ENCODE peak calls at places on chromosome 1, in seven cellular contexts. V is cardiac muscle cell; Z is right atrium auricular region; N is activated CD4-positive, CD25-positive, alpha-beta regulatory T cell treated with anti-CD3 and anti-CD28 coated beads, Interleukin-2, amount 50 U/mL, for 16 hours; K is GM04504; D is neural progenitor cell; I is GM23248. M is an unnamed sample.

GRCh38 chr1:39282537-39283216 is 78.2 kb downstream of the MACF1 start:
- DNase-seq in V (peak; percentile 10), Z (no peak), N (no peak), K (no peak), D (no peak), I (no peak), M (peak; percentile 35)

GRCh38 chr1:234599617-234600417 is 10.2 kb downstream of the IRF2BP2 start:
- DNase-seq in V (peak; percentile 92), Z (peak; percentile 92), N (peak; percentile 41), K (no peak), D (peak; percentile 96), I (peak; percentile 89), M (peak; percentile 81)

GRCh38 chr1:2867087-2867425 is 65.6 kb upstream of the TTC34 start:
- DNase-seq in V (no peak), Z (no peak), N (no peak), K (no peak), D (no peak), I (no peak), M (no peak)

GRCh38 chr1:173478099-173478555 is 992 bp downstream of the PRDX6 start:
- DNase-seq in V (peak; percentile 92), Z (peak; percentile 84), N (no peak), K (no peak), D (peak; percentile 27), I (peak; percentile 93), M (peak; percentile 60)

GRCh38 chr1:36085126-36085525 is 1.2 kb downstream of the TEKT2 start:
- DNase-seq in V (no peak), Z (peak; percentile 36), N (no peak), K (no peak), D (no peak), I (no peak), M (no peak)

GRCh38 chr1:156668801-156669637 is 8.2 kb downstream of the NES start:
- DNase-seq in V (no peak), Z (no peak), N (no peak), K (no peak), D (peak; percentile 49), I (no peak), M (no peak)

GRCh38 chr1:149884433-149885363 is 14.7 kb upstream of the BOLA1 start:
- DNase-seq in V (peak; percentile 19), Z (peak; percentile 58), N (no peak), K (no peak), D (peak; percentile 33), I (peak; percentile 53), M (peak; percentile 7)

GRCh38 chr1:155466996-155467395 is 95.6 kb downstream of the ASH1L start:
- DNase-seq in V (peak; percentile 68), Z (no peak), N (no peak), K (no peak), D (no peak), I (peak; percentile 91), M (peak; percentile 77)

GRCh38 chr1:94047914-94048313 is 73.0 kb downstream of the ABCA4 start:
- DNase-seq in V (no peak), Z (no peak), N (no peak), K (no peak), D (no peak), I (no peak), M (no peak)

GRCh38 chr1:41419584-41420295 is 58.5 kb downstream of the FOXO6 start:
- DNase-seq in V (no peak), Z (no peak), N (no peak), K (no peak), D (no peak), I (no peak), M (no peak)

M was measured in brain microvascular endothelial cell.